ENCODE peak calls at places on chromosomes 6 and 20, in seven cellular contexts. One of them, this sample, is unnamed.

GRCh38 chr6:111712398-111712797 is 106.7 kb upstream of the TRAF3IP2 start:
- DNase-seq in islet precursor cell: no peak
- DNase-seq in effector memory CD8-positive, alpha-beta T cell: no peak
- DNase-seq in hypothalamus: no peak
- DNase-seq in NCI-H226: peak
- DNase-seq in naive B cell: no peak
- DNase-seq in germinal center: no peak
- DNase-seq in this sample: peak

GRCh38 chr20:59122377-59122932 is 41.2 kb upstream of the ZNF831 start:
- DNase-seq in islet precursor cell: peak
- DNase-seq in effector memory CD8-positive, alpha-beta T cell: no peak
- DNase-seq in hypothalamus: no peak
- DNase-seq in NCI-H226: no peak
- DNase-seq in naive B cell: no peak
- DNase-seq in germinal center: no peak
- DNase-seq in this sample: no peak

GRCh38 chr6:35160642-35161041 is 19.5 kb upstream of the TCP11 start:
- DNase-seq in islet precursor cell: no peak
- DNase-seq in effector memory CD8-positive, alpha-beta T cell: no peak
- DNase-seq in hypothalamus: no peak
- DNase-seq in NCI-H226: no peak
- DNase-seq in naive B cell: no peak
- DNase-seq in germinal center: no peak
- DNase-seq in this sample: no peak

GRCh38 chr6:112223070-112223861 is 31.1 kb downstream of the LAMA4 start:
- DNase-seq in islet precursor cell: no peak
- DNase-seq in effector memory CD8-positive, alpha-beta T cell: no peak
- DNase-seq in hypothalamus: no peak
- DNase-seq in NCI-H226: peak
- DNase-seq in naive B cell: no peak
- DNase-seq in germinal center: no peak
- DNase-seq in this sample: no peak

GRCh38 chr20:24489193-24489592 is 19.8 kb downstream of the SYNDIG1 start:
- DNase-seq in islet precursor cell: peak
- DNase-seq in effector memory CD8-positive, alpha-beta T cell: no peak
- DNase-seq in hypothalamus: no peak
- DNase-seq in NCI-H226: no peak
- DNase-seq in naive B cell: no peak
- DNase-seq in germinal center: no peak
- DNase-seq in this sample: no peak

GRCh38 chr6:1124885-1125284 is 187.0 kb upstream of the FOXQ1 start:
- DNase-seq in islet precursor cell: no peak
- DNase-seq in effector memory CD8-positive, alpha-beta T cell: no peak
- DNase-seq in hypothalamus: no peak
- DNase-seq in NCI-H226: no peak
- DNase-seq in naive B cell: no peak
- DNase-seq in germinal center: no peak
- DNase-seq in this sample: no peak

GRCh38 chr6:147615659-147616456 is 107.4 kb downstream of the SAMD5 start:
- DNase-seq in islet precursor cell: no peak
- DNase-seq in effector memory CD8-positive, alpha-beta T cell: no peak
- DNase-seq in hypothalamus: no peak
- DNase-seq in NCI-H226: no peak
- DNase-seq in naive B cell: no peak
- DNase-seq in germinal center: no peak
- DNase-seq in this sample: no peak

GRCh38 chr20:51541189-51542032 is 1.1 kb downstream of the NFATC2 start:
- DNase-seq in islet precursor cell: peak
- DNase-seq in effector memory CD8-positive, alpha-beta T cell: peak
- DNase-seq in hypothalamus: peak
- DNase-seq in NCI-H226: no peak
- DNase-seq in naive B cell: peak
- DNase-seq in germinal center: peak
- DNase-seq in this sample: peak

GRCh38 chr6:85496009-85496579 is 46.2 kb downstream of the NT5E start:
- DNase-seq in islet precursor cell: no peak
- DNase-seq in effector memory CD8-positive, alpha-beta T cell: no peak
- DNase-seq in hypothalamus: no peak
- DNase-seq in NCI-H226: no peak
- DNase-seq in naive B cell: no peak
- DNase-seq in germinal center: no peak
- DNase-seq in this sample: no peak

GRCh38 chr20:50609438-50609989 is 81.8 kb downstream of the RIPOR3 start:
- DNase-seq in islet precursor cell: no peak
- DNase-seq in effector memory CD8-positive, alpha-beta T cell: no peak
- DNase-seq in hypothalamus: no peak
- DNase-seq in NCI-H226: no peak
- DNase-seq in naive B cell: no peak
- DNase-seq in germinal center: no peak
- DNase-seq in this sample: no peak

GRCh38 chr6:170362121-170362520 is 55.6 kb downstream of the FAM120B start:
- DNase-seq in islet precursor cell: no peak
- DNase-seq in effector memory CD8-positive, alpha-beta T cell: no peak
- DNase-seq in hypothalamus: no peak
- DNase-seq in NCI-H226: no peak
- DNase-seq in naive B cell: no peak
- DNase-seq in germinal center: no peak
- DNase-seq in this sample: no peak

GRCh38 chr6:1686117-1687098 is 76.7 kb downstream of the FOXC1 start:
- DNase-seq in islet precursor cell: peak
- DNase-seq in effector memory CD8-positive, alpha-beta T cell: no peak
- DNase-seq in hypothalamus: no peak
- DNase-seq in NCI-H226: peak
- DNase-seq in naive B cell: no peak
- DNase-seq in germinal center: no peak
- DNase-seq in this sample: no peak

GRCh38 chr6:19892250-19892649 is 55.1 kb downstream of the ID4 start:
- DNase-seq in islet precursor cell: peak
- DNase-seq in effector memory CD8-positive, alpha-beta T cell: no peak
- DNase-seq in hypothalamus: no peak
- DNase-seq in NCI-H226: no peak
- DNase-seq in naive B cell: no peak
- DNase-seq in germinal center: no peak
- DNase-seq in this sample: peak

GRCh38 chr20:21509597-21510331 is 4.1 kb downstream of the NKX2-2 start:
- DNase-seq in islet precursor cell: peak
- DNase-seq in effector memory CD8-positive, alpha-beta T cell: no peak
- DNase-seq in hypothalamus: no peak
- DNase-seq in NCI-H226: peak
- DNase-seq in naive B cell: no peak
- DNase-seq in germinal center: no peak
- DNase-seq in this sample: peak

GRCh38 chr6:89298680-89299450 is 16.2 kb downstream of the GABRR2 start:
- DNase-seq in islet precursor cell: no peak
- DNase-seq in effector memory CD8-positive, alpha-beta T cell: no peak
- DNase-seq in hypothalamus: no peak
- DNase-seq in NCI-H226: peak
- DNase-seq in naive B cell: no peak
- DNase-seq in germinal center: no peak
- DNase-seq in this sample: no peak

GRCh38 chr6:135883045-135883444 is 31.5 kb downstream of the PDE7B start:
- DNase-seq in islet precursor cell: no peak
- DNase-seq in effector memory CD8-positive, alpha-beta T cell: no peak
- DNase-seq in hypothalamus: no peak
- DNase-seq in NCI-H226: no peak
- DNase-seq in naive B cell: no peak
- DNase-seq in germinal center: no peak
- DNase-seq in this sample: no peak

GRCh38 chr6:52499026-52499425 is 77.8 kb downstream of the TRAM2 start:
- DNase-seq in islet precursor cell: no peak
- DNase-seq in effector memory CD8-positive, alpha-beta T cell: no peak
- DNase-seq in hypothalamus: no peak
- DNase-seq in NCI-H226: peak
- DNase-seq in naive B cell: no peak
- DNase-seq in germinal center: no peak
- DNase-seq in this sample: peak

GRCh38 chr6:56730663-56731529 is 88.2 kb upstream of the DST start:
- DNase-seq in islet precursor cell: no peak
- DNase-seq in effector memory CD8-positive, alpha-beta T cell: no peak
- DNase-seq in hypothalamus: no peak
- DNase-seq in NCI-H226: peak
- DNase-seq in naive B cell: no peak
- DNase-seq in germinal center: no peak
- DNase-seq in this sample: no peak

GRCh38 chr6:135537782-135538301 is 40.3 kb upstream of the AHI1 start:
- DNase-seq in islet precursor cell: peak
- DNase-seq in effector memory CD8-positive, alpha-beta T cell: peak
- DNase-seq in hypothalamus: no peak
- DNase-seq in NCI-H226: peak
- DNase-seq in naive B cell: no peak
- DNase-seq in germinal center: no peak
- DNase-seq in this sample: peak

GRCh38 chr20:23679448-23680092 is 9.3 kb downstream of the CST4 start:
- DNase-seq in islet precursor cell: no peak
- DNase-seq in effector memory CD8-positive, alpha-beta T cell: no peak
- DNase-seq in hypothalamus: no peak
- DNase-seq in NCI-H226: no peak
- DNase-seq in naive B cell: no peak
- DNase-seq in germinal center: no peak
- DNase-seq in this sample: no peak

GRCh38 chr20:56348306-56348695 is 10.5 kb upstream of the FAM210B start:
- DNase-seq in islet precursor cell: no peak
- DNase-seq in effector memory CD8-positive, alpha-beta T cell: no peak
- DNase-seq in hypothalamus: no peak
- DNase-seq in NCI-H226: no peak
- DNase-seq in naive B cell: no peak
- DNase-seq in germinal center: no peak
- DNase-seq in this sample: no peak

GRCh38 chr6:116475151-116475550 is 14.0 kb downstream of the CALHM6 start:
- DNase-seq in islet precursor cell: no peak
- DNase-seq in effector memory CD8-positive, alpha-beta T cell: no peak
- DNase-seq in hypothalamus: no peak
- DNase-seq in NCI-H226: no peak
- DNase-seq in naive B cell: no peak
- DNase-seq in germinal center: no peak
- DNase-seq in this sample: no peak

GRCh38 chr6:2804516-2804915 is 37.1 kb downstream of the SERPINB1 start:
- DNase-seq in islet precursor cell: no peak
- DNase-seq in effector memory CD8-positive, alpha-beta T cell: no peak
- DNase-seq in hypothalamus: no peak
- DNase-seq in NCI-H226: no peak
- DNase-seq in naive B cell: no peak
- DNase-seq in germinal center: no peak
- DNase-seq in this sample: no peak

GRCh38 chr6:158046201-158047119 is 64.8 kb downstream of the SYNJ2 start:
- DNase-seq in islet precursor cell: no peak
- DNase-seq in effector memory CD8-positive, alpha-beta T cell: no peak
- DNase-seq in hypothalamus: no peak
- DNase-seq in NCI-H226: no peak
- DNase-seq in naive B cell: no peak
- DNase-seq in germinal center: no peak
- DNase-seq in this sample: no peak

GRCh38 chr6:131808460-131809269 is 845 bp downstream of the ENPP1 start:
- DNase-seq in islet precursor cell: no peak
- DNase-seq in effector memory CD8-positive, alpha-beta T cell: no peak
- DNase-seq in hypothalamus: no peak
- DNase-seq in NCI-H226: no peak
- DNase-seq in naive B cell: no peak
- DNase-seq in germinal center: no peak
- DNase-seq in this sample: no peak

GRCh38 chr6:57221191-57221935 is 744 bp downstream of the RAB23 start:
- DNase-seq in islet precursor cell: peak
- DNase-seq in effector memory CD8-positive, alpha-beta T cell: peak
- DNase-seq in hypothalamus: peak
- DNase-seq in NCI-H226: peak
- DNase-seq in naive B cell: peak
- DNase-seq in germinal center: peak
- DNase-seq in this sample: peak

GRCh38 chr6:145756170-145756662 is 20.9 kb upstream of the EPM2A start:
- DNase-seq in islet precursor cell: no peak
- DNase-seq in effector memory CD8-positive, alpha-beta T cell: no peak
- DNase-seq in hypothalamus: no peak
- DNase-seq in NCI-H226: peak
- DNase-seq in naive B cell: no peak
- DNase-seq in germinal center: no peak
- DNase-seq in this sample: no peak

GRCh38 chr6:158445426-158446085 is 114.3 kb upstream of the TMEM181 start:
- DNase-seq in islet precursor cell: no peak
- DNase-seq in effector memory CD8-positive, alpha-beta T cell: no peak
- DNase-seq in hypothalamus: no peak
- DNase-seq in NCI-H226: no peak
- DNase-seq in naive B cell: no peak
- DNase-seq in germinal center: no peak
- DNase-seq in this sample: no peak

GRCh38 chr6:170172406-170172805 is 118.5 kb downstream of the DLL1 start:
- DNase-seq in islet precursor cell: peak
- DNase-seq in effector memory CD8-positive, alpha-beta T cell: no peak
- DNase-seq in hypothalamus: no peak
- DNase-seq in NCI-H226: no peak
- DNase-seq in naive B cell: no peak
- DNase-seq in germinal center: no peak
- DNase-seq in this sample: peak

GRCh38 chr6:28531479-28532128 is 5.9 kb downstream of the GPX5 start:
- DNase-seq in islet precursor cell: no peak
- DNase-seq in effector memory CD8-positive, alpha-beta T cell: no peak
- DNase-seq in hypothalamus: no peak
- DNase-seq in NCI-H226: no peak
- DNase-seq in naive B cell: no peak
- DNase-seq in germinal center: no peak
- DNase-seq in this sample: peak

GRCh38 chr6:25476126-25476525 is 175.9 kb upstream of the SCGN start:
- DNase-seq in islet precursor cell: no peak
- DNase-seq in effector memory CD8-positive, alpha-beta T cell: no peak
- DNase-seq in hypothalamus: no peak
- DNase-seq in NCI-H226: peak
- DNase-seq in naive B cell: no peak
- DNase-seq in germinal center: no peak
- DNase-seq in this sample: no peak

GRCh38 chr20:46264391-46265266 is 43.7 kb downstream of the CDH22 start:
- DNase-seq in islet precursor cell: no peak
- DNase-seq in effector memory CD8-positive, alpha-beta T cell: no peak
- DNase-seq in hypothalamus: no peak
- DNase-seq in NCI-H226: no peak
- DNase-seq in naive B cell: no peak
- DNase-seq in germinal center: no peak
- DNase-seq in this sample: no peak

GRCh38 chr20:32742322-32743236 is 688 bp downstream of the COMMD7 start:
- DNase-seq in islet precursor cell: no peak
- DNase-seq in effector memory CD8-positive, alpha-beta T cell: no peak
- DNase-seq in hypothalamus: no peak
- DNase-seq in NCI-H226: no peak
- DNase-seq in naive B cell: no peak
- DNase-seq in germinal center: no peak
- DNase-seq in this sample: peak

GRCh38 chr20:16701296-16701695 is 28.5 kb upstream of the SNRPB2 start:
- DNase-seq in islet precursor cell: no peak
- DNase-seq in effector memory CD8-positive, alpha-beta T cell: peak
- DNase-seq in hypothalamus: no peak
- DNase-seq in NCI-H226: no peak
- DNase-seq in naive B cell: no peak
- DNase-seq in germinal center: peak
- DNase-seq in this sample: no peak

GRCh38 chr6:14113951-14114350 is 3.6 kb upstream of the CD83 start:
- DNase-seq in islet precursor cell: no peak
- DNase-seq in effector memory CD8-positive, alpha-beta T cell: no peak
- DNase-seq in hypothalamus: no peak
- DNase-seq in NCI-H226: no peak
- DNase-seq in naive B cell: no peak
- DNase-seq in germinal center: no peak
- DNase-seq in this sample: no peak

GRCh38 chr6:72616406-72617015 is 5.4 kb upstream of the KCNQ5 start:
- DNase-seq in islet precursor cell: no peak
- DNase-seq in effector memory CD8-positive, alpha-beta T cell: no peak
- DNase-seq in hypothalamus: no peak
- DNase-seq in NCI-H226: no peak
- DNase-seq in naive B cell: peak
- DNase-seq in germinal center: peak
- DNase-seq in this sample: no peak

GRCh38 chr6:44430322-44430721 is 42.8 kb downstream of the CDC5L start:
- DNase-seq in islet precursor cell: no peak
- DNase-seq in effector memory CD8-positive, alpha-beta T cell: no peak
- DNase-seq in hypothalamus: no peak
- DNase-seq in NCI-H226: no peak
- DNase-seq in naive B cell: no peak
- DNase-seq in germinal center: no peak
- DNase-seq in this sample: no peak

GRCh38 chr6:82040405-82041221 is 206.9 kb downstream of the IBTK start:
- DNase-seq in islet precursor cell: peak
- DNase-seq in effector memory CD8-positive, alpha-beta T cell: no peak
- DNase-seq in hypothalamus: no peak
- DNase-seq in NCI-H226: peak
- DNase-seq in naive B cell: peak
- DNase-seq in germinal center: no peak
- DNase-seq in this sample: peak